ENCODE peak calls at places on chromosomes 16 and 17, in nine cellular contexts. One of them, this sample, is unnamed.

GRCh38 chr16:10646581-10647263 is 48.0 kb downstream of the TEKT5 start:
- DNase-seq in transverse colon: peak
- DNase-seq in AG04449: no peak
- DNase-seq in A549: no peak
- DNase-seq in hepatocyte: no peak
- DNase-seq in fibroblast of mammary gland: no peak
- DNase-seq in cardiac fibroblast: no peak
- DNase-seq in tibial artery: no peak
- DNase-seq in AG10803: no peak
- DNase-seq in this sample: no peak

GRCh38 chr16:48308535-48308934 is 61.2 kb upstream of the ABCC11 start:
- DNase-seq in transverse colon: no peak
- DNase-seq in AG04449: no peak
- DNase-seq in A549: no peak
- DNase-seq in hepatocyte: no peak
- DNase-seq in fibroblast of mammary gland: no peak
- DNase-seq in cardiac fibroblast: no peak
- DNase-seq in tibial artery: no peak
- DNase-seq in AG10803: no peak
- DNase-seq in this sample: no peak

GRCh38 chr17:72099919-72100318 is 20.9 kb upstream of the SOX9 start:
- DNase-seq in transverse colon: no peak
- DNase-seq in AG04449: no peak
- DNase-seq in A549: no peak
- DNase-seq in hepatocyte: no peak
- DNase-seq in fibroblast of mammary gland: no peak
- DNase-seq in cardiac fibroblast: no peak
- DNase-seq in tibial artery: no peak
- DNase-seq in AG10803: no peak
- DNase-seq in this sample: no peak

GRCh38 chr16:16175296-16175695 is 48.0 kb downstream of the ABCC6 start:
- DNase-seq in transverse colon: peak
- DNase-seq in AG04449: no peak
- DNase-seq in A549: no peak
- DNase-seq in hepatocyte: peak
- DNase-seq in fibroblast of mammary gland: no peak
- DNase-seq in cardiac fibroblast: no peak
- DNase-seq in tibial artery: no peak
- DNase-seq in AG10803: no peak
- DNase-seq in this sample: no peak

GRCh38 chr17:75689441-75689873 is 22.3 kb downstream of the SAP30BP start:
- DNase-seq in transverse colon: no peak
- DNase-seq in AG04449: no peak
- DNase-seq in A549: no peak
- DNase-seq in hepatocyte: no peak
- DNase-seq in fibroblast of mammary gland: no peak
- DNase-seq in cardiac fibroblast: no peak
- DNase-seq in tibial artery: no peak
- DNase-seq in AG10803: no peak
- DNase-seq in this sample: no peak

GRCh38 chr17:44350733-44351226 is 5.7 kb downstream of the GRN start:
- DNase-seq in transverse colon: peak
- DNase-seq in AG04449: no peak
- DNase-seq in A549: peak
- DNase-seq in hepatocyte: peak
- DNase-seq in fibroblast of mammary gland: peak
- DNase-seq in cardiac fibroblast: peak
- DNase-seq in tibial artery: no peak
- DNase-seq in AG10803: peak
- DNase-seq in this sample: peak

GRCh38 chr16:23274968-23275367 is 27.1 kb upstream of the SCNN1B start:
- DNase-seq in transverse colon: no peak
- DNase-seq in AG04449: no peak
- DNase-seq in A549: no peak
- DNase-seq in hepatocyte: no peak
- DNase-seq in fibroblast of mammary gland: no peak
- DNase-seq in cardiac fibroblast: no peak
- DNase-seq in tibial artery: no peak
- DNase-seq in AG10803: no peak
- DNase-seq in this sample: no peak

GRCh38 chr17:44628234-44629188 is 27.8 kb upstream of the MEIOC start:
- DNase-seq in transverse colon: no peak
- DNase-seq in AG04449: no peak
- DNase-seq in A549: no peak
- DNase-seq in hepatocyte: peak
- DNase-seq in fibroblast of mammary gland: no peak
- DNase-seq in cardiac fibroblast: peak
- DNase-seq in tibial artery: no peak
- DNase-seq in AG10803: no peak
- DNase-seq in this sample: no peak

GRCh38 chr17:42681976-42682375 is 333 bp upstream of the CCR10 start:
- DNase-seq in transverse colon: no peak
- DNase-seq in AG04449: no peak
- DNase-seq in A549: no peak
- DNase-seq in hepatocyte: no peak
- DNase-seq in fibroblast of mammary gland: no peak
- DNase-seq in cardiac fibroblast: no peak
- DNase-seq in tibial artery: no peak
- DNase-seq in AG10803: no peak
- DNase-seq in this sample: no peak

GRCh38 chr17:42683407-42684031 is 1.2 kb downstream of the CNTNAP1 start:
- DNase-seq in transverse colon: peak
- DNase-seq in AG04449: no peak
- DNase-seq in A549: no peak
- DNase-seq in hepatocyte: no peak
- DNase-seq in fibroblast of mammary gland: peak
- DNase-seq in cardiac fibroblast: peak
- DNase-seq in tibial artery: no peak
- DNase-seq in AG10803: no peak
- DNase-seq in this sample: no peak

GRCh38 chr17:42684033-42684625 is 1.8 kb downstream of the CNTNAP1 start:
- DNase-seq in transverse colon: no peak
- DNase-seq in AG04449: no peak
- DNase-seq in A549: no peak
- DNase-seq in hepatocyte: no peak
- DNase-seq in fibroblast of mammary gland: no peak
- DNase-seq in cardiac fibroblast: no peak
- DNase-seq in tibial artery: no peak
- DNase-seq in AG10803: no peak
- DNase-seq in this sample: no peak

GRCh38 chr17:42680331-42680808 is 1.3 kb downstream of the CCR10 start:
- DNase-seq in transverse colon: peak
- DNase-seq in AG04449: no peak
- DNase-seq in A549: no peak
- DNase-seq in hepatocyte: no peak
- DNase-seq in fibroblast of mammary gland: peak
- DNase-seq in cardiac fibroblast: no peak
- DNase-seq in tibial artery: peak
- DNase-seq in AG10803: peak
- DNase-seq in this sample: no peak

GRCh38 chr17:42682400-42683384 is at the start of gene CNTNAP1:
- DNase-seq in transverse colon: peak
- DNase-seq in AG04449: no peak
- DNase-seq in A549: peak
- DNase-seq in hepatocyte: peak
- DNase-seq in fibroblast of mammary gland: peak
- DNase-seq in cardiac fibroblast: peak
- DNase-seq in tibial artery: peak
- DNase-seq in AG10803: peak
- DNase-seq in this sample: no peak
- H3K4me3 ChIP-seq in transverse colon: peak
- H3K4me3 ChIP-seq in AG04449: peak
- H3K4me3 ChIP-seq in A549: peak
- H3K4me3 ChIP-seq in hepatocyte: peak
- H3K4me3 ChIP-seq in fibroblast of mammary gland: peak
- H3K4me3 ChIP-seq in cardiac fibroblast: peak
- H3K4me3 ChIP-seq in tibial artery: peak
- H3K4me3 ChIP-seq in AG10803: peak
- H3K4me3 ChIP-seq in this sample: peak

DNA sequence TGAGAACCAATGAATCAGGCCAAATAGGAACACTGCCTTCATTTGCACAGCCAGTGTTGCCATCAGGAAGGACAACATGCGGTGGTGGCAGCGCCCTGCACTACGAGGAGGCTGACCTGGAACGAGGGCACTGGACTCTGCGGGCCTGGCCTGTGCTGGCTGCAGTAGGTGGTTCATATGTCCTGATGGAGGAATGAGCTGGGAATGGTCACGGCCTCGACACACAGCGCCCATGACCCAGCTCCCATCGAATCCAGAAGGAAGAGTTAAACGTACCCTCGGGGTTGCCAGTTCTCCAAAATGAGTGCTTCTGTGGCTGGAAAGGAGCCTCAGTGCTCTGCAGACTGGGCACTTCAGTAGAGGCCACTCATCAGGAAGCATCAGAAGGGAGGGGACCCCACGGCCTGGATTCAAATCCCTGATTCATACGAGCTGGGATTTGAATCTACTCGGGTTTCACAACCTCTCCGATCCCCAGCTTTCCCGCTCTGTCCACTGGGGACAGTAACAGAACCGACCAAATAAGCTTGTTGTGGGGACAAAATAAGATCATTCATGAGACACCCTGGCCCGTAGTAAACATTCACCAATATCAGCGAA is 85.5 kb downstream of the ZDHHC7 start:
- DNase-seq in transverse colon: no peak
- DNase-seq in AG04449: no peak
- DNase-seq in A549: no peak
- DNase-seq in hepatocyte: no peak
- DNase-seq in fibroblast of mammary gland: no peak
- DNase-seq in cardiac fibroblast: no peak
- DNase-seq in tibial artery: peak
- DNase-seq in AG10803: no peak
- DNase-seq in this sample: no peak
- TF ChIP-seq CTCF in transverse colon: no peak
- TF ChIP-seq CTCF in AG04449: no peak
- TF ChIP-seq CTCF in A549: no peak
- TF ChIP-seq CTCF in hepatocyte: no peak
- TF ChIP-seq CTCF in fibroblast of mammary gland: no peak
- TF ChIP-seq CTCF in cardiac fibroblast: no peak
- TF ChIP-seq CTCF in tibial artery: no peak
- TF ChIP-seq CTCF in AG10803: no peak
- TF ChIP-seq CTCF in this sample: no peak

DNA sequence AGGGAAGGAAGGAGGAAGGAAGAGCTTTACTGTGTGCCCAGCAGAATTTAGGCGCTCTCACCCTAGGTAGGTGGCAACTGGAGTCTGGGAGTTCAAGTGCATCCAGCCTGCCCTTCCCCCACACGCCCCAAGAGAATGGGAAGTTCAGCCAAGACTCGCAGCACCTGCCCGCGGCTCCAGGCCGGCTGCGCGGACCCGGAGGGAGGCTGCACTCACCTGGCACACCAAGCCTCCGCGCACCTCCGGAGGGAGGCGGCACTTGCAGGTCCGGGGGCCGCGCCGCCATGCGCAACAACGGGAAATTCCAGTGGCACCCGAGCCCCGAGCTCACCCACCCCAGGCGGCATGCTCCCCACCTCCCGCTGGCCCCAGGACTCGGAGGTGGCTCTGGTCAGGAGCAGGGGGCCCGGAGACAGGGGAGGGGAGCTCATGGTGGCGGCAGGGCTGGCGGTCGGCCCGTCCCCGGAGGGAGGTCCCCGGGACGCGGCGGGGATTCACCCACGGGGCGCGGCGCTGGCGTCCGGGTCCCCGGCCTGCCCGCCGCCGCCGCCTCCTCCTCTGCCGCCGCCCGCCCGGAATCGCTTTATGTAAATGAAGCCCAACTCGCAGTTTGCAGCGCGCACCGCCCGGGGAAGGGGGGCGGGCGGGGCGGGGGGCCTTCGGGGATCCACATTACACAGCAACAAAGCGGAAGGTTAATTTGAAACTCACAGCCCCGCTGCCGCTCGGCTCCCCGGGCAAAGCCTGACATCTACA is at the start of gene ZFHX3:
- DNase-seq in transverse colon: peak
- DNase-seq in AG04449: no peak
- DNase-seq in A549: no peak
- DNase-seq in hepatocyte: peak
- DNase-seq in fibroblast of mammary gland: no peak
- DNase-seq in cardiac fibroblast: peak
- DNase-seq in tibial artery: peak
- DNase-seq in AG10803: peak
- DNase-seq in this sample: no peak
- H3K4me3 ChIP-seq in transverse colon: peak
- H3K4me3 ChIP-seq in AG04449: peak
- H3K4me3 ChIP-seq in A549: peak
- H3K4me3 ChIP-seq in hepatocyte: peak
- H3K4me3 ChIP-seq in fibroblast of mammary gland: peak
- H3K4me3 ChIP-seq in cardiac fibroblast: peak
- H3K4me3 ChIP-seq in tibial artery: peak
- H3K4me3 ChIP-seq in AG10803: peak
- H3K4me3 ChIP-seq in this sample: peak

GRCh38 chr17:42441717-42442565 is 16.7 kb upstream of the ATP6V0A1 start:
- DNase-seq in transverse colon: peak
- DNase-seq in AG04449: no peak
- DNase-seq in A549: no peak
- DNase-seq in hepatocyte: peak
- DNase-seq in fibroblast of mammary gland: no peak
- DNase-seq in cardiac fibroblast: no peak
- DNase-seq in tibial artery: no peak
- DNase-seq in AG10803: no peak
- DNase-seq in this sample: no peak

GRCh38 chr17:42436401-42436800 is 13.3 kb upstream of the CAVIN1 start:
- DNase-seq in transverse colon: peak
- DNase-seq in AG04449: peak
- DNase-seq in A549: no peak
- DNase-seq in hepatocyte: peak
- DNase-seq in fibroblast of mammary gland: peak
- DNase-seq in cardiac fibroblast: peak
- DNase-seq in tibial artery: peak
- DNase-seq in AG10803: peak
- DNase-seq in this sample: peak

DNA sequence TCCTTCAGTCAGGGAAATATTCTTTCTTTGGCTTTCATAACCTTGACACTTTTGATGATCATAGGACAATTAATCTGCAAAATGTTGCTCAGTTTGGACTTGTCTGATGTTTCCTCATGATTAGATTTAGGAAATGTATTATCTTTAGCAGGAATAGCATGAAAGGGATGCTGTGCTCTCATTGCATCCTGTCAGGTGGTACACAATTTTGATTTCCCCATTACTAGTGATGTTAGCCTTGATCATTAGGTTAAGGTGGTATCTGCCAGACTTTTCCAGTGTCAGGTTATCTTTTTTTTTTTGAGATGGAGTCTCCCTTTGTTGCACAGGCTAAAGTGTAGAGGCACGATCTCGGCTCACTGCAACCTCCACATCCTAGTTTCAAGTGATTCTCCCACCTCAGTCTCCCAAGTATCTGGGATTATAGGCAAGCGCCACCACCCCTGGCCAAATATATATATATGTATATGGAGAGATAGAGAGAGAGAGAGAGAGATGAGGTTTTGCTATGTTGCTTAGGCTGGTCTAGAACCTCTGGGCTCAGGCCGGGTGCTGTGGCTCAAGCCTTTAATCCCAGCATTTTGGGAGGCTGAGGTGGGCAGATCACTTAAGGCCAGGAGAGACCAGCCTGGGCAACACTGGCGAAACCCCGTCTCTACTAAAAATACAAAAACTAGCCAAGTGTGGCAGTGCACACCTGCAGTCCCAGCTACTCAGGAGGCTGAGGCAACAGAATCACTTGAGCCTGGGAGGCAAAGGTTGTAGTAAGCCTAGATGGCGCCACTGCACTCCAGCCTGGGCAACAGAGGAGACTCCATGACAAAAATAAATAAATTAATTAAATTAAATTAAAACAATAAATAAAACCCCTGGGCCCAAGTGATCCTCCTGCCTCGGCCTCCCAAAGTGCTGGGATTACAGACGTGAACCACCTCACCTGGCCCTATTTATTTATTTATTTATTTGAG is 15.8 kb upstream of the CAVIN1 start:
- DNase-seq in transverse colon: peak
- DNase-seq in AG04449: no peak
- DNase-seq in A549: no peak
- DNase-seq in hepatocyte: no peak
- DNase-seq in fibroblast of mammary gland: peak
- DNase-seq in cardiac fibroblast: peak
- DNase-seq in tibial artery: no peak
- DNase-seq in AG10803: peak
- DNase-seq in this sample: no peak
- TF ChIP-seq CTCF in transverse colon: peak
- TF ChIP-seq CTCF in AG04449: peak
- TF ChIP-seq CTCF in A549: peak
- TF ChIP-seq CTCF in hepatocyte: peak
- TF ChIP-seq CTCF in fibroblast of mammary gland: peak
- TF ChIP-seq CTCF in cardiac fibroblast: peak
- TF ChIP-seq CTCF in tibial artery: no peak
- TF ChIP-seq CTCF in AG10803: peak
- TF ChIP-seq CTCF in this sample: peak

This sample was measured in astrocyte of the cerebellum.